ENCODE peak calls at places on chromosomes 12 and 14, in eight cellular contexts. S, A, Y, G, P, Q, C and J are unnamed samples.

GRCh38 chr12:68007466-68007865 is 18.2 kb downstream of the IFNG-AS1 start:
- DNase-seq in Y (no peak), G (no peak), A (no peak), Q (peak; percentile 4), C (no peak), P (no peak), S (peak; percentile 55), J (no peak)

GRCh38 chr12:130807309-130807708 is 31.7 kb downstream of the STX2 start:
- DNase-seq in C (no peak), Y (no peak), P (no peak), Q (no peak), S (no peak), G (no peak), A (no peak), J (no peak)

GRCh38 chr12:128940974-128941373 is 87.7 kb downstream of the GLT1D1 start:
- DNase-seq in G (no peak), C (no peak), S (peak; percentile 13), Q (no peak), A (no peak), P (no peak), Y (no peak), J (no peak)

GRCh38 chr14:45905672-45906071 is 652.7 kb upstream of the MIS18BP1 start:
- DNase-seq in G (no peak), A (no peak), S (no peak), Y (no peak), P (no peak), C (no peak), Q (no peak), J (no peak)

GRCh38 chr12:75684678-75685620 is 173.5 kb upstream of the KRR1 start:
- DNase-seq in S (peak; percentile 99), G (peak; percentile 92), Y (no peak), P (no peak), Q (peak; percentile 75), A (peak; percentile 98), C (no peak), J (no peak)

GRCh38 chr14:63542231-63542999 is 762 bp downstream of the PPP2R5E start:
- DNase-seq in A (peak; percentile 21), G (no peak), Q (no peak), S (no peak), P (peak; percentile 39), Y (no peak), C (no peak), J (no peak)

GRCh38 chr12:61563640-61564039 is 696.6 kb upstream of the USP15 start:
- DNase-seq in S (no peak), P (no peak), C (no peak), A (no peak), G (no peak), Y (no peak), Q (no peak), J (no peak)

GRCh38 chr14:97315790-97316189 is 518.6 kb downstream of the VRK1 start:
- DNase-seq in G (no peak), S (peak; percentile 30), C (no peak), P (no peak), A (no peak), Y (no peak), Q (no peak), J (no peak)

GRCh38 chr12:103387385-103387784 is 108.4 kb downstream of the C12orf42 start:
- DNase-seq in G (no peak), Q (no peak), C (no peak), Y (no peak), S (no peak), P (no peak), A (no peak), J (no peak)

GRCh38 chr12:70094467-70094866 is 148.8 kb upstream of the CNOT2 start:
- DNase-seq in A (no peak), C (no peak), P (no peak), S (no peak), Q (no peak), Y (no peak), G (no peak), J (no peak)

GRCh38 chr14:49550284-49551184 is 35.6 kb downstream of the RPS29 start:
- DNase-seq in G (peak; percentile 14), A (peak; percentile 20), P (no peak), S (peak; percentile 27), Y (no peak), Q (peak; percentile 23), C (no peak), J (no peak)

GRCh38 chr12:93741741-93742085 is 64.5 kb downstream of the CRADD start:
- DNase-seq in A (peak; percentile 26), S (no peak), Y (no peak), P (peak; percentile 88), C (no peak), G (no peak), Q (no peak), J (peak; percentile 34)

GRCh38 chr14:59215353-59215752 is 26.9 kb downstream of the DAAM1 start:
- DNase-seq in G (peak; percentile 82), Q (no peak), Y (peak; percentile 80), A (peak; percentile 79), C (peak; percentile 64), P (no peak), S (no peak), J (no peak)

GRCh38 chr12:57385586-57385985 is 45.3 kb downstream of the R3HDM2 start:
- DNase-seq in G (no peak), A (no peak), C (no peak), S (no peak), Y (no peak), P (no peak), Q (no peak), J (peak; percentile 48)

GRCh38 chr12:105348561-105348960 is 18.1 kb downstream of the C12orf75 start:
- DNase-seq in P (no peak), A (peak; percentile 63), Y (no peak), C (no peak), S (no peak), G (peak; percentile 32), Q (no peak), J (no peak)

GRCh38 chr12:125983094-125983783 is 918.0 kb downstream of the AACS start:
- DNase-seq in C (no peak), P (peak; percentile 98), Q (no peak), Y (no peak), G (peak; percentile 78), S (peak; percentile 44), A (peak; percentile 79), J (peak; percentile 23)

GRCh38 chr14:35222872-35223471 is 69.2 kb upstream of the PSMA6 start:
- DNase-seq in Y (no peak), A (no peak), Q (no peak), G (no peak), C (no peak), P (no peak), S (no peak), J (no peak)

GRCh38 chr14:26527095-26527494 is 70.7 kb downstream of the NOVA1 start:
- DNase-seq in Y (no peak), C (no peak), P (no peak), G (peak; percentile 15), Q (no peak), S (peak; percentile 4), A (peak; percentile 25), J (no peak)

GRCh38 chr14:67487937-67488893 is at the start of gene TMEM229B:
- DNase-seq in G (peak; percentile 17), Y (no peak), P (no peak), C (peak; percentile 29), A (no peak), S (no peak), Q (no peak), J (peak; percentile 92)

GRCh38 chr14:80269338-80269935 is 58.1 kb upstream of the DIO2 start:
- DNase-seq in C (no peak), A (peak; percentile 66), Y (no peak), Q (peak; percentile 14), G (peak; percentile 17), P (no peak), S (peak; percentile 40), J (no peak)

GRCh38 chr12:106070611-106071010 is 68.1 kb downstream of the NUAK1 start:
- DNase-seq in P (no peak), C (no peak), Y (no peak), Q (no peak), S (no peak), A (no peak), G (no peak), J (no peak)

GRCh38 chr12:128190614-128191013 is 76.4 kb upstream of the TMEM132C start:
- DNase-seq in Y (no peak), P (peak; percentile 80), G (no peak), Q (no peak), A (no peak), S (no peak), C (peak; percentile 12), J (peak; percentile 10)

GRCh38 chr12:101946233-101946611 is 68.8 kb downstream of the DRAM1 start:
- DNase-seq in A (no peak), C (no peak), Y (no peak), G (no peak), S (no peak), P (no peak), Q (no peak), J (no peak)

GRCh38 chr14:75675265-75675960 is 14.4 kb downstream of the TTLL5 start:
- DNase-seq in Q (no peak), P (no peak), S (peak; percentile 83), A (no peak), Y (no peak), G (no peak), C (no peak), J (no peak)
- TF ChIP-seq CTCF in Q (no peak), P (peak; percentile 61), S (no peak), A (no peak), Y (no peak), G (peak; percentile 39), C (no peak), J (no peak)

GRCh38 chr14:68896132-68896531 is 83.0 kb downstream of the ACTN1 start:
- DNase-seq in Y (no peak), P (no peak), G (no peak), C (no peak), A (no peak), Q (peak; percentile 20), S (no peak), J (no peak)
- TF ChIP-seq CTCF in Y (no peak), P (peak; percentile 60), G (peak; percentile 51), C (no peak), A (peak; percentile 32), Q (peak; percentile 72), S (peak; percentile 24), J (no peak)

DNA sequence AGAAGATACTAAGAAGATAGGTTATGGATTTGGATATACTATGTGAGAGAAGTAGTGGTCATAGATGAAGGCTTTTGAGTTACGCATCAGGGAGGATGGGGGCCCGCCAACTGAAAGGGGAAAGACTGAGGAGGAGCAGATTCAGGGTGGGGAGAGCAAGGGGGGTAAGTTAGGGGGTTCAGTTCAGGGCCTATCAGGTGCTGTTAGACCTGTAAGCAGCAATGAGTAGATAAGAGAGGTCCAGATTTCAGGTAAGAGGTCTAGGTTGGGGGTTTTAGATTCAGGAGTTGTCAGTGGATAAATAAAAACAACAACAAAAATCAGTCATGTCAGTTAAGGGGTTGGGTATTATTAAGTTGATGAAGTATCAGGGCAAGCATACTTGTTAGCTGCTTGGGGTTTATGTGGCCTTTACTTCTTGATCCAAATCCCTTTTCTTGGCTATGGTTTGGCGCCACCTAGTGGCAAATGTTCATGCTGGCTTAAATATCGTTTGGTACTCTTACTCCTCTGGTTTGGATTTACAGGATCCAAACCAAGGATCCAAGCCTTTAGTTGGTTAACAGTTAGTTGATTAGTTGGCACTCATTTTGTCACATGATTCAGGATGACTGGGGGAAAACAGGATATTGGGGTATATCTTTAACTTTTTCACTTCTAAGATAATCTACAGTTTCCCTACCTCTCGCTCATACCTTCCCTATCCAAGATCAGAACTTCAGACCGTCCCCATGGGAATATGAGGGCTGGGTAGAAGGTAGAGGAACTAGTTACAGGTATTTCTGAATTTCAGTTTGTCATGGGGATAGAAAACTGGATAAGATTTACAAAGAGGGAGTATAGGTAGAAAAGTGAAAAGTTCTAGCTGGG is 65.1 kb downstream of the PCNX1 start:
- DNase-seq in P (peak; percentile 69), C (peak; percentile 73), Y (peak; percentile 74), Q (peak; percentile 73), A (peak; percentile 76), G (peak; percentile 87), S (peak; percentile 77), J (peak; percentile 56)
- TF ChIP-seq CTCF in P (peak; percentile 95), C (peak; percentile 95), Y (peak; percentile 95), Q (peak; percentile 99), A (peak; percentile 79), G (peak; percentile 93), S (peak; percentile 88), J (peak; percentile 91)

GRCh38 chr12:2796187-2796663 is 1.5 kb downstream of the FKBP4 start:
- DNase-seq in S (no peak), C (no peak), Y (no peak), G (no peak), A (no peak), Q (no peak), P (no peak), J (no peak)
- TF ChIP-seq CTCF in S (no peak), C (no peak), Y (no peak), G (no peak), A (no peak), Q (peak; percentile 32), P (peak; percentile 34), J (no peak)